ENCODE peak calls at places on chromosomes 2 and 18, in ten cellular contexts. P is neural progenitor cell, T is fibroblast of lung, H is MM.1S, C is OCI-LY7, O is SK-N-SH, F is keratinocyte, V is neuronal stem cell, W is IMR-90, U is GM23248. Z is an unnamed sample.

GRCh38 chr2:69615078-69615630 is 28.4 kb downstream of the AAK1 start:
- DNase-seq in T (peak), U (no peak), V (no peak), P (no peak), O (no peak), H (no peak), W (no peak), C (no peak), F (no peak), Z (peak)

GRCh38 chr2:121136323-121136722 is 148.7 kb downstream of the TFCP2L1 start:
- DNase-seq in P (no peak), F (no peak), C (no peak), O (no peak), U (no peak), V (no peak), T (no peak), W (no peak), H (no peak), Z (no peak)

GRCh38 chr2:73981081-73981968 is 3.4 kb upstream of the TET3 start:
- DNase-seq in O (peak), P (peak), F (no peak), U (peak), W (no peak), T (no peak), C (peak), H (no peak), V (no peak), Z (peak)

GRCh38 chr18:21255211-21255610 is 13.2 kb downstream of the GREB1L start:
- DNase-seq in W (no peak), V (no peak), U (no peak), O (no peak), H (no peak), P (no peak), F (no peak), C (no peak), T (no peak), Z (no peak)

GRCh38 chr18:46294325-46294724 is 190.1 kb downstream of the HAUS1 start:
- DNase-seq in T (no peak), F (no peak), P (no peak), V (no peak), O (no peak), W (no peak), C (no peak), H (no peak), U (no peak), Z (peak)

GRCh38 chr2:200216310-200216709 is 90.2 kb upstream of the SPATS2L start:
- DNase-seq in C (no peak), H (no peak), P (no peak), O (no peak), F (no peak), U (no peak), W (no peak), V (no peak), T (no peak), Z (no peak)

GRCh38 chr2:105394951-105395611 is 3.8 kb downstream of the FHL2 start:
- DNase-seq in V (no peak), F (no peak), P (no peak), O (no peak), W (peak), H (no peak), U (peak), C (no peak), T (peak), Z (no peak)

GRCh38 chr18:30889582-30890301 is 152.8 kb downstream of the DSC3 start:
- DNase-seq in H (peak), W (no peak), V (peak), C (peak), T (peak), U (no peak), P (peak), O (peak), F (no peak), Z (peak)

GRCh38 chr2:141501743-141502142 is 629.1 kb downstream of the LRP1B start:
- DNase-seq in T (no peak), H (no peak), C (no peak), U (no peak), F (no peak), V (no peak), O (no peak), P (no peak), W (no peak), Z (no peak)

GRCh38 chr2:160269803-160270570 is 69.9 kb upstream of the ITGB6 start:
- DNase-seq in O (peak), C (no peak), H (peak), U (peak), T (peak), F (no peak), W (peak), P (peak), V (peak), Z (peak)

GRCh38 chr2:162029287-162029901 is 44.6 kb downstream of the DPP4 start:
- DNase-seq in P (no peak), O (peak), V (no peak), W (peak), C (no peak), T (peak), U (peak), H (no peak), F (peak), Z (no peak)

GRCh38 chr2:221347471-221347870 is 224.6 kb downstream of the EPHA4 start:
- DNase-seq in H (no peak), T (peak), F (peak), C (no peak), P (no peak), O (no peak), W (peak), V (no peak), U (peak), Z (peak)

GRCh38 chr2:28193552-28194383 is 198.9 kb upstream of the FOSL2 start:
- DNase-seq in P (no peak), T (peak), U (no peak), O (peak), C (no peak), W (peak), F (no peak), V (no peak), H (no peak), Z (peak)

GRCh38 chr2:241217320-241218031 is 29.0 kb downstream of the ANO7 start:
- DNase-seq in O (peak), W (peak), C (peak), F (peak), H (peak), U (peak), P (peak), V (peak), T (peak), Z (peak)

GRCh38 chr2:96556441-96557330 is 20.1 kb downstream of the ARID5A start:
- DNase-seq in C (no peak), H (no peak), O (peak), W (peak), T (peak), P (no peak), F (peak), U (peak), V (no peak), Z (peak)

GRCh38 chr18:26309283-26309682 is 83.0 kb downstream of the TAF4B start:
- DNase-seq in U (peak), T (peak), V (no peak), W (peak), F (no peak), O (no peak), H (no peak), P (no peak), C (no peak), Z (no peak)

GRCh38 chr2:46304635-46305034 is 7.4 kb downstream of the EPAS1 start:
- DNase-seq in P (no peak), C (no peak), W (no peak), T (no peak), V (no peak), O (no peak), U (no peak), H (no peak), F (no peak), Z (no peak)

GRCh38 chr18:22467760-22468553 is 50.2 kb upstream of the CTAGE1 start:
- DNase-seq in V (no peak), F (peak), T (peak), P (no peak), H (no peak), O (no peak), C (no peak), W (peak), U (peak), Z (peak)

GRCh38 chr2:62200291-62200841 is 4.5 kb downstream of the B3GNT2 start:
- DNase-seq in P (no peak), F (no peak), T (no peak), V (no peak), O (no peak), H (peak), W (no peak), U (no peak), C (no peak), Z (no peak)

GRCh38 chr2:55105456-55105855 is 55.2 kb upstream of the RTN4 start:
- DNase-seq in U (no peak), C (no peak), T (no peak), H (no peak), F (no peak), W (no peak), O (no peak), P (no peak), V (no peak), Z (no peak)

GRCh38 chr2:199228887-199229819 is 228.6 kb downstream of the SATB2 start:
- DNase-seq in P (no peak), F (peak), W (peak), C (no peak), O (no peak), U (peak), V (no peak), H (no peak), T (peak), Z (peak)

GRCh38 chr2:240614391-240614790 is 10.9 kb upstream of the GPR35 start:
- DNase-seq in C (no peak), P (no peak), O (no peak), V (no peak), T (no peak), W (no peak), F (no peak), U (no peak), H (no peak), Z (no peak)

GRCh38 chr2:225766431-225766830 is 366.9 kb downstream of the NYAP2 start:
- DNase-seq in C (no peak), U (no peak), H (no peak), O (no peak), W (peak), F (no peak), T (no peak), V (no peak), P (no peak), Z (no peak)

GRCh38 chr18:76052196-76052595 is 442.8 kb downstream of the ZNF516 start:
- DNase-seq in H (no peak), U (no peak), F (no peak), C (no peak), T (no peak), O (no peak), W (no peak), P (no peak), V (no peak), Z (no peak)

GRCh38 chr2:33372940-33373553 is 103.4 kb upstream of the RASGRP3 start:
- DNase-seq in O (peak), T (peak), P (peak), F (peak), C (peak), H (peak), W (peak), V (peak), U (no peak), Z (no peak)

GRCh38 chr2:216232721-216233120 is 123.6 kb downstream of the XRCC5 start:
- DNase-seq in W (no peak), P (no peak), O (no peak), U (no peak), T (no peak), V (no peak), C (no peak), H (no peak), F (no peak), Z (no peak)

GRCh38 chr2:216233281-216233995 is 124.3 kb downstream of the XRCC5 start:
- DNase-seq in P (no peak), V (no peak), W (no peak), O (no peak), T (no peak), C (no peak), F (no peak), H (no peak), U (no peak), Z (no peak)

GRCh38 chr2:216234106-216234505 is 125.0 kb downstream of the XRCC5 start:
- DNase-seq in V (no peak), C (no peak), F (no peak), P (no peak), O (no peak), H (no peak), T (no peak), W (no peak), U (no peak), Z (no peak)

GRCh38 chr2:216231867-216232266 is 122.7 kb downstream of the XRCC5 start:
- DNase-seq in F (no peak), W (no peak), H (no peak), O (no peak), U (no peak), V (no peak), P (no peak), C (no peak), T (no peak), Z (no peak)

GRCh38 chr2:216229488-216229887 is 120.3 kb downstream of the XRCC5 start:
- DNase-seq in T (no peak), O (no peak), F (no peak), V (no peak), P (no peak), H (no peak), U (no peak), W (no peak), C (no peak), Z (no peak)
- H2AFZ ChIP-seq in T (no peak), O (no peak), F (no peak), V (no peak), P (no peak), H (no peak), U (no peak), W (no peak), C (no peak), Z (no peak)

DNA sequence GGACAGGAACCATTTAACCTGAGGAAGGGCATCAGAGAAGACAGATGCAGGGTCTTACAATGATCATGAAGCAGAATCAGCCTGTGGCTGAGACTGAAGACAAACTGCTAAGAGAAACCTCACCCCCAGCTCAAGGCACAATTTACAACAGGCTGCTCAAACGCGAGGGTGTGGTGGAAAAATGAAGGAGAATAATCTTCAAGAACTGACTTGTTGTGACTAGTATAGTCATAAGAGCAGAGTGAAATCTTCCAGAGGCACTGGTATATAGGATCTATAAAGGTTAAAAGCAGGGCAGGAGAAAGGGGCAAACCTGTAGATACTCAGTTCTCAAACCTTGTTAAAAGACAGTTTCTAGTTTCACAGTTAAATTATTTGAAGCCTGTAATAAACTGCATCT is 1155.8 kb upstream of the TMEFF2 start:
- DNase-seq in P (no peak), C (no peak), U (no peak), O (no peak), F (no peak), H (no peak), V (no peak), W (no peak), T (no peak), Z (no peak)
- H2AFZ ChIP-seq in P (peak), C (no peak), U (no peak), O (no peak), F (peak), H (no peak), V (peak), W (no peak), T (no peak), Z (no peak)

GRCh38 chr2:177265386-177265690 is 811 bp upstream of the NFE2L2 start:
- DNase-seq in C (no peak), T (peak), F (no peak), H (peak), U (peak), V (no peak), O (no peak), P (no peak), W (peak), Z (no peak)

GRCh38 chr2:177262958-177263450 is 1.5 kb downstream of the NFE2L2 start:
- DNase-seq in P (no peak), T (no peak), C (no peak), O (no peak), V (no peak), W (no peak), U (no peak), H (no peak), F (no peak), Z (no peak)

GRCh38 chr2:177263451-177264208 is 897 bp downstream of the NFE2L2 start:
- DNase-seq in O (peak), V (peak), C (peak), P (peak), F (no peak), T (peak), H (peak), U (peak), W (peak), Z (peak)

GRCh38 chr2:177264539-177265385 is at the start of gene NFE2L2:
- DNase-seq in W (peak), T (peak), O (peak), C (peak), V (peak), P (peak), U (peak), H (peak), F (no peak), Z (peak)

DNA sequence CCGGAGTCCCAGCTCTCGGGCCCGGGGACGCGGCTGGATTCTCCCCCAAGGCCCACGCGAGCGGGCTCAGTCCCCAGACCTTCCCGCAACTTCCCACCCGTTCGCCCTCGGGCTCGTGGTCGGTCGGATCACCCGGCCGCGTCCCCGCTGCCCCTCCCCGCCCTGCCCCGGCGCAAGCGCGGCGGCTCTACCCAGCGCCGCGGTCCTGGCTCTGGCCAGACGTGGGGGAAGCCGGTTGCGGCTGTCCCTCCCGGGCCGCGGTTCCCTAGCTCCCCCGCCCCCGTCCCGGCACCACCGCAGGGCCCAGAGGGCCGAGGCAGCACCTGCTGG is 353 bp downstream of the NFE2L2 start:
- DNase-seq in O (peak), T (no peak), V (no peak), H (peak), C (no peak), U (peak), W (peak), F (no peak), P (peak), Z (peak)
- H2AFZ ChIP-seq in O (peak), T (no peak), V (peak), H (peak), C (peak), U (peak), W (peak), F (no peak), P (peak), Z (peak)

DNA sequence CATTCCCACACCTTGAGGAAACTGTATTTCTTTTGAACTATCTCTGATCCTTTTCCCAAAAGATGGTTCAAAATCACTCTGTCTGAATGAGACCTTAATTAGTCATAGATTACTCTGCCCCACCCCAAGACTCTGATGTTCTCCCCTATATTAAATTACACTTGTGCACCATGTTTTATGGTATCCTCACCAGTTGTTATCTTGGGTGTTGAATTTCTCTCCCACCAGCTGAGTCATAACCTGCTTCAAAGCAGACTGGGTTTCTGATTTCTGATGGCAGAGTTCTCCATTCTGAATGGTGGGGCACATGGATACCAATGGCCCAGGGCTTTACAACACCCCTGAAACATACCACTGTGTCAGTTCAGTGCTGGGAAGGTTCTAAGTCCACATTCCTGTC is 15.0 kb downstream of the CDH20 start:
- DNase-seq in C (no peak), W (no peak), H (no peak), T (no peak), O (no peak), P (no peak), U (no peak), V (no peak), F (no peak), Z (no peak)
- H2AFZ ChIP-seq in C (no peak), W (no peak), H (no peak), T (no peak), O (no peak), P (no peak), U (no peak), V (no peak), F (no peak), Z (no peak)

DNA sequence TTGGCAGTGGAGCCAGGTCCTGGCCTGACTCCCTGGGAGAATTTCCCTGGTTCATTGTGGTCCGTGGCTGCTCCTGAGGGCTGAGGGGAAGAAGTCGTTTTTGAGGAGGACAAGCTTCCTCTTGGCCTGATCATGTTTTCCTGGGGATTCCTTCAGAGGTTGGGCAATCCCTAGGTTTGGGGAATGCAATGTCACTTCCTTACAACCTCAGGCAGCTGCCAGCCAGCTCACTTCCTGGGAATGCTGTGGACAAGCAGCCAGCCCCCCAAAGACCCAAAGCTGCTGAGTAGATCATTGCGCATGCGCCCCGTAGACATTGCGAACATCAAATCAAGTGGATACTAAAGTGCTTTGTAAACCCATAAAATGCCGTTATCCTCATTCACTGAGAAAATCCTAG is 7.7 kb upstream of the DNMT3A start:
- DNase-seq in F (no peak), U (peak), C (no peak), H (no peak), T (peak), V (no peak), O (no peak), P (no peak), W (peak), Z (no peak)
- H2AFZ ChIP-seq in F (peak), U (no peak), C (no peak), H (no peak), T (peak), V (no peak), O (no peak), P (no peak), W (peak), Z (no peak)

GRCh38 chr18:3345885-3346284 is 84.0 kb downstream of the MYL12B start:
- DNase-seq in T (no peak), O (no peak), F (no peak), W (peak), V (no peak), P (no peak), C (no peak), U (no peak), H (no peak), Z (no peak)

GRCh38 chr18:3340682-3341097 is 78.8 kb downstream of the MYL12B start:
- DNase-seq in P (no peak), H (no peak), V (no peak), T (no peak), U (peak), O (no peak), W (peak), C (no peak), F (no peak), Z (no peak)

GRCh38 chr18:3345452-3345851 is 83.5 kb downstream of the MYL12B start:
- DNase-seq in F (no peak), H (no peak), W (peak), P (no peak), U (peak), V (no peak), C (no peak), O (no peak), T (no peak), Z (no peak)

GRCh38 chr18:3342628-3343027 is 80.7 kb downstream of the MYL12B start:
- DNase-seq in P (no peak), C (no peak), T (no peak), V (no peak), F (no peak), O (no peak), H (no peak), W (no peak), U (no peak), Z (no peak)

GRCh38 chr18:3340015-3340681 is 78.2 kb downstream of the MYL12B start:
- DNase-seq in O (no peak), F (peak), C (no peak), T (peak), U (peak), V (no peak), W (peak), H (no peak), P (no peak), Z (no peak)
- H2AFZ ChIP-seq in O (no peak), F (no peak), C (peak), T (no peak), U (peak), V (no peak), W (no peak), H (no peak), P (no peak), Z (no peak)